ENCODE peak calls at places on chromosomes 5 and 9, in eight cellular contexts. Q is A673, C is astrocyte of the cerebellum, N is upper lobe of right lung, X is GM12865, S is AG09309, E is fibroblast of pulmonary artery, P is brain microvascular endothelial cell. O is an unnamed sample.

GRCh38 chr5:36304095-36304494 is 2.4 kb upstream of the RANBP3L start:
- DNase-seq in S (no peak), N (no peak), P (no peak), C (no peak), E (no peak), Q (no peak), X (no peak), O (no peak)

GRCh38 chr9:89887286-89887685 is 282.5 kb downstream of the GADD45G start:
- DNase-seq in C (no peak), E (no peak), S (no peak), P (no peak), X (no peak), N (peak), Q (no peak), O (no peak)

GRCh38 chr5:14504332-14504727 is 77.3 kb upstream of the OTULINL start:
- DNase-seq in X (no peak), S (no peak), Q (no peak), C (no peak), P (no peak), E (no peak), N (no peak), O (no peak)

GRCh38 chr5:136598901-136599300 is 233.6 kb upstream of the TRPC7 start:
- DNase-seq in N (no peak), E (no peak), Q (no peak), X (no peak), S (no peak), P (no peak), C (no peak), O (no peak)

GRCh38 chr9:69013404-69013727 is 547 bp downstream of the PRKACG start:
- DNase-seq in S (no peak), N (no peak), Q (no peak), C (no peak), P (no peak), E (no peak), X (no peak), O (no peak)

GRCh38 chr5:174837919-174838902 is 113.8 kb downstream of the MSX2 start:
- DNase-seq in C (no peak), X (no peak), E (peak), S (peak), Q (peak), P (peak), N (no peak), O (no peak)

GRCh38 chr5:68555891-68556689 is 340.5 kb downstream of the PIK3R1 start:
- DNase-seq in C (no peak), Q (no peak), N (no peak), E (no peak), P (no peak), X (no peak), S (no peak), O (no peak)

GRCh38 chr9:113516840-113517577 is 53.5 kb downstream of the RGS3 start:
- DNase-seq in C (no peak), E (no peak), X (peak), P (no peak), N (no peak), Q (no peak), S (no peak), O (peak)

GRCh38 chr9:20319641-20320337 is 302.5 kb downstream of the MLLT3 start:
- DNase-seq in X (no peak), C (peak), E (peak), Q (no peak), S (peak), N (no peak), P (no peak), O (no peak)

GRCh38 chr5:165031361-165031760 is 1525.9 kb downstream of the MAT2B start:
- DNase-seq in C (no peak), E (no peak), P (no peak), S (no peak), X (no peak), N (no peak), Q (no peak), O (no peak)

GRCh38 chr9:89165341-89165740 is 13.3 kb downstream of the SHC3 start:
- DNase-seq in P (no peak), E (no peak), Q (no peak), X (no peak), S (no peak), C (no peak), N (no peak), O (no peak)

GRCh38 chr9:4117835-4118610 is 181.8 kb downstream of the GLIS3 start:
- DNase-seq in E (no peak), S (no peak), P (no peak), X (peak), Q (peak), C (no peak), N (peak), O (peak)

GRCh38 chr5:998276-998974 is 10.2 kb upstream of the NKD2 start:
- DNase-seq in P (no peak), E (no peak), X (no peak), C (no peak), S (no peak), N (peak), Q (no peak), O (no peak)

GRCh38 chr9:107749787-107750444 is 260.3 kb upstream of the KLF4 start:
- DNase-seq in Q (peak), E (peak), C (peak), S (peak), P (peak), N (peak), X (no peak), O (no peak)

GRCh38 chr5:135344351-135344750 is 54.7 kb downstream of the MACROH2A1 start:
- DNase-seq in S (no peak), E (no peak), X (no peak), P (peak), Q (no peak), N (no peak), C (no peak), O (no peak)

GRCh38 chr9:72986522-72987116 is 33.8 kb upstream of the ALDH1A1 start:
- DNase-seq in X (no peak), N (no peak), P (no peak), C (no peak), Q (no peak), S (no peak), E (no peak), O (no peak)

GRCh38 chr5:111280282-111280901 is 56.2 kb downstream of the CAMK4 start:
- DNase-seq in N (no peak), E (no peak), Q (no peak), X (peak), S (no peak), P (no peak), C (no peak), O (no peak)

GRCh38 chr5:141022384-141022783 is 28.8 kb upstream of the PCDHB1 start:
- DNase-seq in Q (no peak), N (no peak), S (no peak), E (no peak), X (no peak), C (no peak), P (no peak), O (no peak)

GRCh38 chr5:1524481-1524798 is 680 bp upstream of the LPCAT1 start:
- DNase-seq in P (no peak), S (no peak), Q (no peak), E (no peak), C (no peak), X (peak), N (no peak), O (no peak)

GRCh38 chr5:132012385-132013005 is 1.0 kb upstream of the ACSL6 start:
- DNase-seq in C (peak), P (peak), Q (peak), X (no peak), N (peak), S (no peak), E (peak), O (no peak)

GRCh38 chr9:121196389-121196788 is 5.3 kb downstream of the RAB14 start:
- DNase-seq in C (no peak), P (no peak), Q (no peak), N (no peak), X (peak), S (no peak), E (no peak), O (no peak)

GRCh38 chr9:121771851-121772599 is 120.6 kb downstream of the DAB2IP start:
- DNase-seq in N (peak), S (no peak), E (peak), Q (no peak), C (no peak), P (no peak), X (no peak), O (no peak)

GRCh38 chr5:160188151-160188967 is 40.9 kb upstream of the FABP6 start:
- DNase-seq in Q (peak), P (peak), E (peak), N (peak), X (no peak), C (peak), S (peak), O (peak)

GRCh38 chr9:125126019-125126746 is 17.1 kb downstream of the SCAI start:
- DNase-seq in Q (peak), N (peak), X (peak), S (peak), C (peak), E (peak), P (peak), O (peak)

GRCh38 chr5:23084815-23085214 is 231.7 kb upstream of the CDH12 start:
- DNase-seq in S (no peak), P (no peak), N (no peak), X (no peak), C (no peak), E (no peak), Q (peak), O (no peak)

GRCh38 chr5:113606298-113607134 is 93.0 kb downstream of the YTHDC2 start:
- DNase-seq in X (peak), E (peak), P (peak), N (no peak), C (peak), S (no peak), Q (peak), O (peak)

GRCh38 chr5:89120719-89121118 is 237.7 kb upstream of the MEF2C start:
- DNase-seq in S (no peak), N (no peak), P (no peak), E (peak), C (no peak), Q (no peak), X (no peak), O (no peak)

GRCh38 chr9:135306699-135307098 is 172.9 kb upstream of the PPP1R26 start:
- DNase-seq in X (no peak), P (no peak), Q (no peak), E (no peak), N (no peak), C (no peak), S (no peak), O (no peak)

GRCh38 chr9:33127881-33128280 is 39.3 kb downstream of the B4GALT1 start:
- DNase-seq in Q (no peak), N (no peak), X (no peak), P (no peak), C (no peak), E (no peak), S (no peak), O (no peak)

GRCh38 chr5:1005362-1005851 is 3.2 kb upstream of the NKD2 start:
- DNase-seq in P (no peak), X (no peak), E (no peak), Q (no peak), S (no peak), C (no peak), N (peak), O (no peak)

GRCh38 chr5:176743828-176744583 is 66.4 kb upstream of the UNC5A start:
- DNase-seq in S (no peak), Q (no peak), C (no peak), P (no peak), E (no peak), N (peak), X (no peak), O (peak)

GRCh38 chr5:176743136-176743827 is 67.1 kb upstream of the UNC5A start:
- DNase-seq in P (no peak), X (no peak), C (no peak), N (peak), E (no peak), Q (no peak), S (no peak), O (peak)

GRCh38 chr5:176741566-176742211 is 68.7 kb upstream of the UNC5A start:
- DNase-seq in C (no peak), N (peak), S (no peak), P (no peak), Q (no peak), E (no peak), X (peak), O (peak)

GRCh38 chr5:176742246-176743105 is 67.9 kb upstream of the UNC5A start:
- DNase-seq in C (no peak), P (no peak), E (no peak), X (no peak), S (no peak), Q (no peak), N (peak), O (peak)

GRCh38 chr5:176744584-176744965 is 65.8 kb upstream of the UNC5A start:
- DNase-seq in P (no peak), Q (no peak), N (peak), S (no peak), C (no peak), X (no peak), E (peak), O (peak)
- TF ChIP-seq CTCF in P (peak), Q (peak), N (no peak), S (peak), C (peak), X (peak), E (peak), O (peak)

GRCh38 chr9:102779341-102779740 is 215.8 kb upstream of the CYLC2 start:
- DNase-seq in N (no peak), E (peak), C (peak), P (no peak), S (no peak), Q (no peak), X (no peak), O (no peak)
- TF ChIP-seq CTCF in N (no peak), E (no peak), C (no peak), P (no peak), S (no peak), Q (no peak), X (no peak), O (no peak)

GRCh38 chr9:133603165-133603927 is 5.8 kb downstream of the FAM163B start:
- DNase-seq in X (no peak), C (no peak), E (no peak), S (no peak), Q (no peak), P (no peak), N (no peak), O (no peak)
- TF ChIP-seq CTCF in X (no peak), C (peak), E (no peak), S (no peak), Q (no peak), P (peak), N (no peak), O (no peak)

DNA sequence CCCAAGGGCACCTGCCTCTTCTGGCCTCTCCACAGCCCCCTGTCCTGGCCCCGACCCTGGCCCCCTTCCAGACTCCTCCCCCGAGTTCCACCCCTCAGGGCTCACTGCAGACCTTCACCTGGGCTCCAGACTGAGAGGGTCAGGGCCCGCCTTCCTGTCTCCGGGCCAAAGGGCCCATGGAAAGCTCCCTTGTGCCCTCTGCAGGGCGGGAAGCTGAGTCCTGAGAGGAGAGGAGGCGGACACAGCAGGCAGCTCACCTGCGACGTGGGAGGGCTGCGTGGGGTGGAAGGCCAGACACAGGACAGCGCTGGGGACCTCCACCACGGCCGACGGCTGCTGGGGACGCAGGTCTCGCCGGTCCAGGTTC is 20.6 kb downstream of the DYNC2I2 start:
- DNase-seq in N (peak), E (no peak), P (no peak), X (no peak), Q (no peak), C (no peak), S (no peak), O (no peak)
- TF ChIP-seq CTCF in N (peak), E (no peak), P (peak), X (no peak), Q (no peak), C (peak), S (peak), O (no peak)

GRCh38 chr9:83200531-83200930 is 137.6 kb upstream of the RASEF start:
- DNase-seq in E (no peak), C (no peak), P (no peak), X (no peak), Q (no peak), N (no peak), S (no peak), O (no peak)

GRCh38 chr9:83208065-83208850 is 145.3 kb upstream of the RASEF start:
- DNase-seq in E (peak), S (no peak), Q (no peak), X (no peak), C (no peak), N (no peak), P (no peak), O (no peak)

GRCh38 chr9:83199240-83199639 is 136.3 kb upstream of the RASEF start:
- DNase-seq in E (peak), N (no peak), S (peak), C (peak), Q (peak), P (peak), X (peak), O (no peak)

GRCh38 chr9:83198336-83198735 is 135.4 kb upstream of the RASEF start:
- DNase-seq in N (no peak), X (no peak), Q (no peak), S (no peak), E (no peak), P (no peak), C (no peak), O (no peak)

DNA sequence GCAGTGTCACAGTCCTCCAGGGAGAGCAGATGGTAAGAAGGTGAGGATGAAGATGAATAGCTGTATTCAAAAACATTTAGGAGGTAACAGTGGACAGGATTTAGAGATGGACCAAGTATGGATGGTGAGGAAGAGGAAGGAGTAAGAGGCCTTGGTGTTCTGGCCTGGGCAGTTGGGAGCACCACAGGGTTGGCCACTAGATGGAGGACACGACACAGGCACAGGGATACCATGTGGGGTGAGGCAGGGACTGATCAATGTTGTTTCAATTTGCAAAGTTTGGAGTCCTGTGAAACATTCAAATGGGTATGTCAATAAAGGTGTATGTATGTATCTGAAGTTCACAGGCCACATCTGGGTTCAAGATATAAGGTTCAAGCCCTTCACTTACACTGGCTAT is 141.1 kb upstream of the RASEF start:
- DNase-seq in E (peak), P (no peak), S (no peak), C (no peak), Q (no peak), N (no peak), X (no peak), O (no peak)
- TF ChIP-seq CTCF in E (peak), P (peak), S (peak), C (peak), Q (no peak), N (no peak), X (no peak), O (no peak)

DNA sequence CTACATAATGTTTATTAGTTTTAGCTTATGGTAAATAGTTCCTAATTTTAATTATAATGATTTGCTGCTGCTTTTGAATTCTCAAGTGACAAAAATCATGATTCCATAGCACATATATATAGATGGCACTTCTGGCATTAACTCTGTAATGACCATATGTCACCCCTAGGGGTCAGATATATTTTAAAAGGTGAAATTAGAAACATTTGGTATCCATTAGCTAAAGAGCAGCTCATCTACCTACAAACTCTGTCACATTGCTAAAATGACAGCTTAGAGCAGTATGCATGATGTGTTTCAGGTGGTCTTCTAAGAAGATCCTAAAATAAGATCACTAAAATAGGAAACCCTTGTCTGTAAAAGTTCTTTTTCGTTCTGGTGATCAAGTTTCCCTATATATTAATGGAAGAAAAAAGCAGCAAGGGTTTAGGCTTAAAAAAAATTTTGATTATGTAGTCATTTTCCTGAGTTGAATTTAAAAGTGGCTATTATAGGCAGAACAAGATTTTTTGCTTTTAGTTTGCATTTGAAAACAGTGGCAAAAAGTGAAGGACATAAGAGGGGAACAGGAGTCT is 157.7 kb upstream of the POU5F2 start:
- DNase-seq in C (no peak), E (peak), Q (peak), P (no peak), X (peak), N (no peak), S (no peak), O (peak)
- TF ChIP-seq CTCF in C (peak), E (peak), Q (peak), P (peak), X (peak), N (peak), S (peak), O (peak)

GRCh38 chr5:142149363-142149762 is 40.8 kb downstream of the NDFIP1 start:
- DNase-seq in Q (no peak), P (no peak), S (no peak), E (no peak), C (no peak), X (no peak), N (no peak), O (no peak)
- TF ChIP-seq CTCF in Q (no peak), P (no peak), S (no peak), E (no peak), C (no peak), X (no peak), N (no peak), O (no peak)

GRCh38 chr9:115378246-115378645 is 260.3 kb upstream of the TNC start:
- DNase-seq in P (no peak), Q (no peak), N (no peak), E (no peak), X (no peak), C (no peak), S (peak), O (no peak)

GRCh38 chr9:115369322-115369957 is 251.5 kb upstream of the TNC start:
- DNase-seq in E (peak), P (peak), S (peak), Q (peak), X (no peak), N (no peak), C (peak), O (no peak)

GRCh38 chr9:115374724-115375268 is 256.8 kb upstream of the TNC start:
- DNase-seq in E (no peak), Q (no peak), S (no peak), C (no peak), N (no peak), P (no peak), X (no peak), O (no peak)

GRCh38 chr9:115373710-115374045 is 255.7 kb upstream of the TNC start:
- DNase-seq in C (no peak), Q (no peak), S (no peak), E (no peak), N (no peak), X (no peak), P (no peak), O (no peak)

DNA sequence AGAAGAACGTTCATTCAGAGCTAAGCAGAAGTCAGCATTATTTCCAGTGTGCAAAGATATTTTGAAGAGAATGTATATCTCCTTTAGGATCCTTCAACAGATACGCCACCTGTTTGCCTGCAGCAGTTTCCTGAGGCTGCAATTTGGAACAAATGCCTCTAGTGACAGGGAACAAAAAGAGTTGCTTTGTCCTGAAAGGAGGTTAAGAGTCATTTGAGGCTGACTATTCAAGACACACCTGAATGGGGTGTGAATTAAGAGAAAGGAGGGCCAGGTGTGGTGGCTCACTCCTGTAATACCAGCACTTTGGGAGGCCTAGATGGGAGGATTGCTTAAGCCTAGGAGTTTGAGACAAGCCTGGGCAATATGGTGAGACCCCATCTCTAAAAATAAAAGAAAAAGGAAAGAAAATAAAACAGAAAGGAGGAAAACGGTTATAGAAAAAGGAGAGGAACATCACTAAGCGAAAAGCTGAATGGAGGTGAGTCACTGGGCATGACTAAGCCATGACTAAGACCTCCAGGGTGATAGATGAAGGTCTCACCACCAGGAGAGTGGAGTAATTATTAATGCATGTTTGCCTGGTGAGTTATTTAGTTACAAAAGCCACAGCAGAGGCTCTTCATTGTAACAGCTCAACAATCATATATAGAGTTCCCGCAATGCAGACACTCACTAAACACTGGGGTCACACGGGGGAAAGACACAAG is 255.2 kb upstream of the TNC start:
- DNase-seq in Q (peak), N (no peak), X (no peak), P (peak), S (peak), E (peak), C (peak), O (peak)
- TF ChIP-seq CTCF in Q (no peak), N (no peak), X (no peak), P (no peak), S (peak), E (no peak), C (no peak), O (no peak)